ENCODE peak calls at places on chromosomes 16 and 17, in seven cellular contexts. E is NCI-H524 treated with DMSO at 0.1 percent for 48 hours; U is activated CD4-positive, alpha-beta T cell treated with anti-CD3 and anti-CD28 coated beads, Interleukin-2, amount 50 U/mL, for 48 hours; A is NCI-H1105; L is GOT3; H is activated T-cell treated with anti-CD3 and anti-CD28 coated beads, Interleukin-2, amount 50 U/mL, for 48 hours; I is cardiac fibroblast. B is an unnamed sample.

GRCh38 chr17:74199306-74200092 is 4.0 kb upstream of the RPL38 start:
- DNase-seq in E (peak; percentile 47), U (peak; percentile 76), A (no peak), L (no peak), H (peak; percentile 85), I (peak; percentile 61), B (peak; percentile 85)

GRCh38 chr16:85513180-85513579 is 99.9 kb upstream of the GSE1 start:
- DNase-seq in E (no peak), U (no peak), A (no peak), L (no peak), H (no peak), I (no peak), B (no peak)

GRCh38 chr17:73400915-73401545 is 89.2 kb upstream of the CDC42EP4 start:
- DNase-seq in E (no peak), U (no peak), A (no peak), L (no peak), H (no peak), I (no peak), B (no peak)

GRCh38 chr16:68869492-68870084 is 26.3 kb downstream of the TANGO6 start:
- DNase-seq in E (no peak), U (no peak), A (no peak), L (no peak), H (no peak), I (no peak), B (no peak)

GRCh38 chr17:9217151-9218067 is 196.1 kb downstream of the NTN1 start:
- DNase-seq in E (no peak), U (no peak), A (no peak), L (no peak), H (no peak), I (peak; percentile 70), B (peak; percentile 84)

GRCh38 chr17:36183811-36184765 is 7.7 kb upstream of the TBC1D3B start:
- DNase-seq in E (no peak), U (no peak), A (no peak), L (no peak), H (no peak), I (no peak), B (no peak)

GRCh38 chr16:57462978-57463362 is 491 bp downstream of the POLR2C start:
- DNase-seq in E (no peak), U (peak; percentile 17), A (no peak), L (no peak), H (no peak), I (peak; percentile 15), B (peak; percentile 55)

GRCh38 chr16:74438492-74438979 is 17.3 kb upstream of the CLEC18B start:
- DNase-seq in E (no peak), U (no peak), A (no peak), L (no peak), H (no peak), I (no peak), B (no peak)

GRCh38 chr17:30600830-30601494 is 123.8 kb downstream of the GOSR1 start:
- DNase-seq in E (no peak), U (peak; percentile 38), A (peak; percentile 39), L (no peak), H (peak; percentile 48), I (no peak), B (peak; percentile 40)

GRCh38 chr17:66654341-66654740 is 180.6 kb upstream of the CACNG5 start:
- DNase-seq in E (no peak), U (no peak), A (no peak), L (no peak), H (no peak), I (peak; percentile 67), B (peak; percentile 85)

GRCh38 chr16:86928517-86929148 is 350.3 kb downstream of the FOXL1 start:
- DNase-seq in E (no peak), U (no peak), A (no peak), L (no peak), H (no peak), I (no peak), B (no peak)

GRCh38 chr16:59632266-59632855 is 898.2 kb upstream of the GOT2 start:
- DNase-seq in E (no peak), U (no peak), A (no peak), L (no peak), H (no peak), I (peak; percentile 51), B (peak; percentile 59)

GRCh38 chr17:885971-886571 is 93.5 kb downstream of the NXN start:
- DNase-seq in E (no peak), U (no peak), A (no peak), L (no peak), H (no peak), I (no peak), B (no peak)

B was measured in GM03348.